ENCODE peak calls at places on chromosome 2, in five cellular contexts. A is GM23248, C is heart right ventricle, S is upper lobe of right lung, H is stomach. G is an unnamed sample. For H3K4me1, the result is how much of the 10 kb centered on the place peaks cover.

GRCh38 chr2:200264631-200265030 is 41.9 kb upstream of the SPATS2L start:
- DNase-seq in A (no peak), H (no peak), S (no peak), C (no peak), G (no peak)

GRCh38 chr2:202635441-202636296 is 900 bp downstream of the FAM117B start:
- DNase-seq in H (peak), A (peak), C (peak), S (peak), G (peak)

GRCh38 chr2:102604754-102605153 is 14.6 kb upstream of the SLC9A2 start:
- DNase-seq in C (no peak), H (no peak), S (no peak), A (no peak), G (no peak)

GRCh38 chr2:101710690-101711318 is 13.3 kb downstream of the MAP4K4 start:
- DNase-seq in A (peak), S (no peak), C (no peak), H (no peak), G (peak)

GRCh38 chr2:170330881-170331280 is 152.9 kb downstream of the MYO3B start:
- DNase-seq in H (no peak), A (no peak), C (no peak), S (no peak), G (no peak)

GRCh38 chr2:154455201-154455600 is 243.3 kb upstream of the KCNJ3 start:
- DNase-seq in C (no peak), H (no peak), S (no peak), A (peak), G (no peak)

GRCh38 chr2:36356990-36357505 is 1.5 kb downstream of the CRIM1 start:
- DNase-seq in H (no peak), C (peak), A (peak), S (no peak), G (no peak)

GRCh38 chr2:119247844-119248271 is 24.2 kb downstream of the STEAP3 start:
- DNase-seq in S (peak), A (no peak), H (peak), C (no peak), G (no peak)

GRCh38 chr2:172863341-172863740 is 127.7 kb downstream of the RAPGEF4 start:
- DNase-seq in A (no peak), S (no peak), H (no peak), C (no peak), G (no peak)

GRCh38 chr2:25481381-25482310 is 139.9 kb upstream of the DNMT3A start:
- DNase-seq in A (peak), S (no peak), H (no peak), C (no peak), G (no peak)

GRCh38 chr2:189411860-189412259 is 29.4 kb upstream of the WDR75 start:
- DNase-seq in H (no peak), S (no peak), C (no peak), A (peak), G (peak)

GRCh38 chr2:218890369-218890768 is 9.7 kb downstream of the WNT10A start:
- DNase-seq in C (no peak), H (no peak), S (no peak), A (no peak), G (peak)

GRCh38 chr2:214558341-214558740 is 147.5 kb downstream of the VWC2L start:
- DNase-seq in S (no peak), C (no peak), H (no peak), A (no peak), G (no peak)

DNA sequence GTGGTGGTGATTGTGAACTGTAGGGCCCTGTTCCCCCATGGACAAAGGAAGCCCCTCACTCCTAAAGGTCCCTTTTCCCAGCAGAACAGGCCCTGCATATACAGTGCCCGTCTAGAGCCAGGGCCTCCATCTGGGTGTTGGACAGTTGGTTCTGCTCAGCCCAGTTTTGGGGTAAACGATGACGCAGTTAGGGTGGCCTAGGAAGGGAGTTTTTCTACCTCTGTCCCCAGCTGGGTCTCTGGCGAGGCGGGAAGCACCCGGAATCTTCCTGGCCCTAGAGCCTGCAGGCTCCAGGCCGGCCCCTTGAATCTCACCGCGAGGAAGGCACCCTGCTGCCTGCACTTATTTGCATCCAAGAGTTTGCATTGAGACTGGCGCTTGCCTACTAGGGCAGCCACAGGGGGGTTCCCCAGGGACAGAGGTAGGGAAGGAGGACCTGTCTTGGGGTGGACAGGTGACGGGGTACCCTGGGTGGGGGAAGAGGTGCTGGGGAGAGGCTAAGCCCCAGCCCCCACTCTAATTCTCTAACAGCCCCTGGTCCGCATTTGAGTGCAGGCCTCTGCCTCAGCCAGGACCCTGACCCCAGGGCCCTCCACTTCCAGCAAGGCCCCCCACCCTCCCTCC is 514 bp upstream of the MTA3 start:
- DNase-seq in S (no peak), H (peak), C (peak), A (peak), G (peak)
- H3K27ac ChIP-seq in S (peak), H (peak), C (peak), A (peak), G (no peak)

DNA sequence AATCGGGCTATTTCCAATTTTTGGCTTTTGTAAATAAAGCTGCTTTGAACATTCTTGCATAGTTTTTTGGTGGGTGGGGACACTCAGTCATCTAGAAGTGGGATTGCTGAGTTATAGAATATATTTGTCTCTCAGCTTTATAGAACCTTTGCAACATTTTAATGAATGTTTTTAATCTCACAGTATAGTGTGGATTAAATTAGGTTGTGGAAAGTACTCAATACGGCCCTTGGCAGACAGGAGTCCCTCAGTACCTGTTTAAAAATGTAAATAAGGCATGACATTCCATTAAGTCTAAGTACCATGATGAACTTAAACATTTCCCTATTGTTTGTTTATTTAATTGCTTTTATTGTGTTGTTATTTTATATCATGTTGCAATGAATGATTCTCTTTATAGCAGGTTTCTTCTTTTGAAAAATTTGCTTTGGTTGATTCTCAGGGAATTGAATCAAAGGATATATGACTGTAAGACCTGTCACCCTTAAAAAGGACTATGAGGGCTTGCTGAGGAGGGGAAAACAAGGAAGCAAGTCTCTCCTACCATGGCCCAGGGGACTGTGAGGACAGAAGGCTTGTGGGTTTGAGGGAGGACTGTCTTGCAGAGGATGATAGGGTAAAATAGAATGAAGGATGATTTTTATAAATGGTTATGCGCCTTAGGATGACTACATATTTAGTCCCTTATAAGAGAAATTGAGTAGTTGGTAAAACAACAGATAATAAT is 165.1 kb downstream of the RPIA start:
- DNase-seq in A (no peak), H (no peak), C (no peak), S (no peak), G (no peak)
- H3K4me3 ChIP-seq in A (no peak), H (no peak), C (no peak), S (no peak), G (no peak)

GRCh38 chr2:197201874-197202273 is 108.7 kb downstream of the ANKRD44 start:
- DNase-seq in C (no peak), A (no peak), S (no peak), H (no peak), G (no peak)

GRCh38 chr2:197207106-197207505 is 103.5 kb downstream of the ANKRD44 start:
- DNase-seq in H (no peak), C (no peak), A (peak), S (no peak), G (no peak)

GRCh38 chr2:197207608-197208007 is 103.0 kb downstream of the ANKRD44 start:
- DNase-seq in C (no peak), S (no peak), H (no peak), A (no peak), G (no peak)

GRCh38 chr2:197205590-197206215 is 104.9 kb downstream of the ANKRD44 start:
- DNase-seq in H (peak), S (no peak), C (no peak), A (no peak), G (no peak)

GRCh38 chr2:197204855-197205254 is 105.7 kb downstream of the ANKRD44 start:
- DNase-seq in A (peak), C (no peak), H (no peak), S (no peak), G (no peak)
- H3K4me1 ChIP-seq in A (under half), C (under half), H (under half), S (half or more), G (under half)

GRCh38 chr2:127065299-127065931 is 41.5 kb downstream of the BIN1 start:
- DNase-seq in C (no peak), S (no peak), A (no peak), H (no peak), G (no peak)

GRCh38 chr2:127066942-127067341 is 40.0 kb downstream of the BIN1 start:
- DNase-seq in S (no peak), C (peak), A (peak), H (peak), G (peak)

GRCh38 chr2:127064642-127065250 is 42.2 kb downstream of the BIN1 start:
- DNase-seq in A (peak), H (peak), C (peak), S (peak), G (peak)

GRCh38 chr2:127067620-127068350 is 39.2 kb downstream of the BIN1 start:
- DNase-seq in S (peak), C (peak), A (peak), H (peak), G (peak)

DNA sequence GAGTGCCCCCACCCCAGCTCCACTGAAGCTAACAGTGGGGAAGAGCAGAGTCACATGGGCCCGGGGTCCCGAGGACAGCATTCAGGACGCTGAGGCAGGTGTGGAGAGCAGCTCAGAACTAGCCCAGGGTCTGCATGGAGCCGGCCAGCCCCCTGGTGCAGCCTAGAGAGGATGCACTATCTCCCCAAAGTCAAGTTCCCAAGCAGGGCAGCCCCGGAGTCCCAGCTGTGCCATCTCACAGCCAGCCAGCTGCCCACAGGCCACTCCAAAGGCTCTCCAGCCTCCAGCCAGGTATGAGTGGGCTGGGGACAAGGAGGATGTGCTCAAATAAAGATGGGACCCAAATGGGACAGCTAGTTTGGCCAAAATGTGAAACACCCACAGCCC is 41.0 kb downstream of the BIN1 start:
- DNase-seq in A (no peak), S (no peak), H (no peak), C (no peak), G (no peak)
- H3K27ac ChIP-seq in A (no peak), S (peak), H (no peak), C (peak), G (peak)

GRCh38 chr2:231612199-231613053 is 19.8 kb downstream of the TEX44 start:
- DNase-seq in C (peak), A (peak), S (peak), H (peak), G (peak)

GRCh38 chr2:231614559-231615057 is 21.9 kb downstream of the TEX44 start:
- DNase-seq in C (peak), S (peak), A (no peak), H (peak), G (peak)

GRCh38 chr2:231613655-231614558 is 21.2 kb downstream of the TEX44 start:
- DNase-seq in A (peak), S (peak), H (peak), C (peak), G (peak)

GRCh38 chr2:231611273-231612198 is 18.9 kb downstream of the TEX44 start:
- DNase-seq in A (peak), H (peak), S (no peak), C (peak), G (peak)

GRCh38 chr2:231613054-231613654 is 20.5 kb downstream of the TEX44 start:
- DNase-seq in H (no peak), A (peak), S (peak), C (peak), G (peak)
- H3K4me3 ChIP-seq in H (peak), A (peak), S (peak), C (peak), G (peak)

GRCh38 chr2:224517963-224518362 is 67.2 kb downstream of the CUL3 start:
- DNase-seq in A (peak), S (no peak), C (no peak), H (no peak), G (no peak)
- H3K4me1 ChIP-seq in A (half or more), S (under half), C (under half), H (under half), G (under half)

GRCh38 chr2:66445076-66445724 is 10.3 kb downstream of the MEIS1 start:
- DNase-seq in A (peak), H (no peak), C (no peak), S (no peak), G (no peak)

GRCh38 chr2:66443977-66444855 is 9.3 kb downstream of the MEIS1 start:
- DNase-seq in C (no peak), S (no peak), H (no peak), A (peak), G (no peak)

GRCh38 chr2:66445781-66446177 is 10.9 kb downstream of the MEIS1 start:
- DNase-seq in A (peak), C (no peak), H (no peak), S (no peak), G (no peak)

GRCh38 chr2:66441651-66442365 is 6.9 kb downstream of the MEIS1 start:
- DNase-seq in A (peak), S (no peak), H (no peak), C (no peak), G (no peak)

GRCh38 chr2:66443183-66443976 is 8.5 kb downstream of the MEIS1 start:
- DNase-seq in C (no peak), A (peak), H (no peak), S (no peak), G (no peak)
- H3K27ac ChIP-seq in C (peak), A (peak), H (peak), S (peak), G (no peak)

DNA sequence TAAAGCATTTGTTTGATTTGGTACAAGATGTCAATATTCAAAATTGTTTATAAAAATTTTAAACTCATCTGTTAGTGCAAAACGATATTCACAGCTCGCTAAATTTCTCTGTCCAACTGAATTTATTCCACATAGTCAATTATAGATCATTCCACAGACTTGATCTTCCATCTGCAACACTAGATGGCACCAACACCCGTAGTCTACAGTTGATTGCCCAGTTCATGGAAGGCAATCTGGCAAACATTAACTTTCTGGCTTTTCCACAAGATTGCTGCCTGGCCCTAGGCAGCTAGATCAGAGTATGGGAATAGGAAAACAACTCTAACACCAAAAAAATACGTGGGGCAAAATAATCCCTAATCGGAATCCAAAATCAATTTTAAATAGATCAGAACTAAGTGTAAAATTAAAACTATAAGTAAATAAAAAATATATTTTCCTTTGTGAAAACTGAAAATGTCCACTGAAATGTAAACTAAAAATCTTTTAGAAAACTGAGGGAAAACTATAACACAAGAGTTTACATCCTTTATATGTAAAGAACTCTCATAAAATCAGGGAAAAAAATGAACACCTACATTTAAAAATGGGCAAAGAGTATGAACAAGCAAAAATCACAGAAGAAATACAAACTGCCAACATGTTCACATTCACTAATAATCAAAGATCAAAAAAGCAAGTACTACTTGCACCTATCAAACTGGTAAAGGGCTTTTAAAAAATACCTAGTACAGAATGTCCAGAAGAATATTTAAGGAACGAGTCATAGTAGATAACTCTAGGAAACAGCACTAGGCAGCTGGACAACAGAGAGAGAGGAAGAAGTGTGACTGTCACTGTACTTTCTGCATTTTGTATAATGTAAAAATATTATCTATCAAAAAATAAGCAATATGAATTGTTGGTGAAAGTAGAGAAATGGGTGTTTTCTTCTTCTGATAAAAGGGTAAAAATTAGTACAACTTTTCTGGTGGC is 35.0 kb downstream of the RTN4 start:
- DNase-seq in S (no peak), A (peak), H (peak), C (peak), G (peak)
- H3K4me3 ChIP-seq in S (no peak), A (peak), H (no peak), C (no peak), G (no peak)

GRCh38 chr2:66580343-66580954 is 145.5 kb downstream of the MEIS1 start:
- DNase-seq in A (no peak), S (no peak), H (no peak), C (no peak), G (no peak)

GRCh38 chr2:66578067-66578852 is 143.3 kb downstream of the MEIS1 start:
- DNase-seq in A (no peak), C (no peak), S (no peak), H (no peak), G (no peak)

GRCh38 chr2:66577331-66578041 is 142.6 kb downstream of the MEIS1 start:
- DNase-seq in S (no peak), C (no peak), A (no peak), H (no peak), G (no peak)

GRCh38 chr2:66578853-66579158 is 143.9 kb downstream of the MEIS1 start:
- DNase-seq in H (no peak), C (no peak), A (no peak), S (no peak), G (no peak)

DNA sequence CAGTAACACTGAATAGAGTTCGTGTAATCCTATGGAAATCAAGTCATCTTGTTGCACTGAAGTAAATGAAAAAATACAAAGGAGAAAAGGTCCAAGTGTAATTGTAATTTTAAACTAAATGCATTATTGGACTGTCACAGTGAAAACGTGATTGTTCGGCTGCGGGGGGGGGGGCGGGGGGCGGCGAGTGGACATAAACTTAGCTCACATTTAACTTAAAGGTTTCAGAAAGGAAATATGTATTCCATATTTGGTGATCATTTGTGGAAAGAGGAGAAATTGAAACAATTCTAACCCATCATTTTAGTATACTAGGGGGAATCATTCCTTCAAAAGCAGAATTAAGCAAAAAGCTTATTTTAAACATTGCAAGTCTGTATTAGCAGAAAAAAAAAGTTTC is 144.6 kb downstream of the MEIS1 start:
- DNase-seq in A (no peak), H (no peak), C (no peak), S (no peak), G (no peak)
- H3K4me1 ChIP-seq in A (under half), H (under half), C (under half), S (under half), G (under half)

G was measured in osteoblast.